ENCODE peak calls at places on chromosome 9, in six cellular contexts. One of them, this sample, is unnamed.

GRCh38 chr9:76394896-76395244 is 644 bp upstream of the RFK start:
- DNase-seq in tibial nerve: peak
- DNase-seq in astrocyte: no peak
- DNase-seq in lower lobe of right lung: peak
- DNase-seq in uterus: peak
- DNase-seq in pancreas: peak
- DNase-seq in this sample: no peak

GRCh38 chr9:96008502-96009222 is 133.2 kb downstream of the ERCC6L2 start:
- DNase-seq in lower lobe of right lung: no peak
- DNase-seq in astrocyte: no peak
- DNase-seq in uterus: no peak
- DNase-seq in pancreas: no peak
- DNase-seq in tibial nerve: no peak
- DNase-seq in this sample: no peak

GRCh38 chr9:90770927-90771326 is 30.7 kb upstream of the SYK start:
- DNase-seq in uterus: no peak
- DNase-seq in pancreas: no peak
- DNase-seq in astrocyte: no peak
- DNase-seq in lower lobe of right lung: no peak
- DNase-seq in tibial nerve: no peak
- DNase-seq in this sample: no peak

GRCh38 chr9:110065527-110065926 is 142.4 kb downstream of the C9orf152 start:
- DNase-seq in uterus: no peak
- DNase-seq in pancreas: no peak
- DNase-seq in lower lobe of right lung: no peak
- DNase-seq in astrocyte: no peak
- DNase-seq in tibial nerve: no peak
- DNase-seq in this sample: no peak

GRCh38 chr9:129331772-129332512 is 153.9 kb upstream of the IER5L start:
- DNase-seq in tibial nerve: no peak
- DNase-seq in pancreas: no peak
- DNase-seq in lower lobe of right lung: no peak
- DNase-seq in astrocyte: no peak
- DNase-seq in uterus: no peak
- DNase-seq in this sample: no peak

GRCh38 chr9:135924628-135925338 is 17.4 kb upstream of the CAMSAP1 start:
- DNase-seq in pancreas: no peak
- DNase-seq in lower lobe of right lung: no peak
- DNase-seq in astrocyte: no peak
- DNase-seq in tibial nerve: no peak
- DNase-seq in uterus: no peak
- DNase-seq in this sample: no peak

GRCh38 chr9:3510796-3511195 is 15.0 kb downstream of the RFX3 start:
- DNase-seq in pancreas: no peak
- DNase-seq in uterus: no peak
- DNase-seq in lower lobe of right lung: no peak
- DNase-seq in tibial nerve: no peak
- DNase-seq in astrocyte: no peak
- DNase-seq in this sample: no peak

GRCh38 chr9:137815256-137816255 is 62.0 kb upstream of the CACNA1B start:
- DNase-seq in astrocyte: no peak
- DNase-seq in tibial nerve: no peak
- DNase-seq in pancreas: no peak
- DNase-seq in uterus: no peak
- DNase-seq in lower lobe of right lung: no peak
- DNase-seq in this sample: no peak

GRCh38 chr9:136950656-136951030 is 1.4 kb upstream of the LCN12 start:
- DNase-seq in tibial nerve: no peak
- DNase-seq in astrocyte: no peak
- DNase-seq in pancreas: peak
- DNase-seq in lower lobe of right lung: peak
- DNase-seq in uterus: no peak
- DNase-seq in this sample: no peak

GRCh38 chr9:90659626-90660364 is 17.2 kb upstream of the DIRAS2 start:
- DNase-seq in tibial nerve: no peak
- DNase-seq in astrocyte: peak
- DNase-seq in lower lobe of right lung: no peak
- DNase-seq in pancreas: no peak
- DNase-seq in uterus: no peak
- DNase-seq in this sample: no peak

GRCh38 chr9:129834489-129835127 is 467 bp downstream of the C9orf78 start:
- DNase-seq in lower lobe of right lung: no peak
- DNase-seq in astrocyte: no peak
- DNase-seq in uterus: no peak
- DNase-seq in pancreas: no peak
- DNase-seq in tibial nerve: no peak
- DNase-seq in this sample: no peak

GRCh38 chr9:82152181-82152580 is 163.6 kb downstream of the SPATA31D1 start:
- DNase-seq in astrocyte: peak
- DNase-seq in lower lobe of right lung: no peak
- DNase-seq in pancreas: no peak
- DNase-seq in uterus: no peak
- DNase-seq in tibial nerve: no peak
- DNase-seq in this sample: no peak

GRCh38 chr9:121373401-121373769 is 3.3 kb upstream of the STOM start:
- DNase-seq in uterus: no peak
- DNase-seq in lower lobe of right lung: no peak
- DNase-seq in tibial nerve: no peak
- DNase-seq in astrocyte: no peak
- DNase-seq in pancreas: no peak
- DNase-seq in this sample: no peak

GRCh38 chr9:98124637-98125426 is 5.8 kb upstream of the TRIM14 start:
- DNase-seq in uterus: no peak
- DNase-seq in astrocyte: no peak
- DNase-seq in lower lobe of right lung: no peak
- DNase-seq in pancreas: no peak
- DNase-seq in tibial nerve: no peak
- DNase-seq in this sample: no peak

GRCh38 chr9:87206064-87206661 is 258.9 kb upstream of the GAS1 start:
- DNase-seq in uterus: no peak
- DNase-seq in astrocyte: peak
- DNase-seq in tibial nerve: no peak
- DNase-seq in lower lobe of right lung: no peak
- DNase-seq in pancreas: no peak
- DNase-seq in this sample: no peak

GRCh38 chr9:96603305-96604004 is 16.2 kb downstream of the CDC14B start:
- DNase-seq in tibial nerve: no peak
- DNase-seq in lower lobe of right lung: no peak
- DNase-seq in pancreas: no peak
- DNase-seq in astrocyte: peak
- DNase-seq in uterus: no peak
- DNase-seq in this sample: no peak

GRCh38 chr9:109969559-109970237 is 189.7 kb downstream of the PALM2AKAP2 start:
- DNase-seq in tibial nerve: no peak
- DNase-seq in lower lobe of right lung: no peak
- DNase-seq in astrocyte: no peak
- DNase-seq in uterus: peak
- DNase-seq in pancreas: no peak
- DNase-seq in this sample: no peak

GRCh38 chr9:21831841-21832509 is 29.5 kb downstream of the MTAP start:
- DNase-seq in lower lobe of right lung: no peak
- DNase-seq in astrocyte: peak
- DNase-seq in uterus: no peak
- DNase-seq in pancreas: no peak
- DNase-seq in tibial nerve: no peak
- DNase-seq in this sample: peak

GRCh38 chr9:130364619-130365322 is 80.0 kb upstream of the ASS1 start:
- DNase-seq in uterus: no peak
- DNase-seq in tibial nerve: no peak
- DNase-seq in astrocyte: no peak
- DNase-seq in pancreas: no peak
- DNase-seq in lower lobe of right lung: no peak
- DNase-seq in this sample: no peak

GRCh38 chr9:5622019-5622418 is 6.9 kb upstream of the RIC1 start:
- DNase-seq in uterus: no peak
- DNase-seq in astrocyte: peak
- DNase-seq in lower lobe of right lung: no peak
- DNase-seq in pancreas: no peak
- DNase-seq in tibial nerve: no peak
- DNase-seq in this sample: peak

GRCh38 chr9:16542290-16542689 is 328.2 kb downstream of the BNC2 start:
- DNase-seq in tibial nerve: no peak
- DNase-seq in uterus: no peak
- DNase-seq in pancreas: no peak
- DNase-seq in astrocyte: no peak
- DNase-seq in lower lobe of right lung: no peak
- DNase-seq in this sample: no peak

GRCh38 chr9:78958887-78959286 is 612.9 kb upstream of the TLE4 start:
- DNase-seq in tibial nerve: no peak
- DNase-seq in uterus: no peak
- DNase-seq in astrocyte: no peak
- DNase-seq in pancreas: no peak
- DNase-seq in lower lobe of right lung: no peak
- DNase-seq in this sample: no peak

GRCh38 chr9:130738281-130738680 is 44.7 kb downstream of the EXOSC2 start:
- DNase-seq in tibial nerve: no peak
- DNase-seq in lower lobe of right lung: no peak
- DNase-seq in uterus: no peak
- DNase-seq in pancreas: no peak
- DNase-seq in astrocyte: no peak
- DNase-seq in this sample: no peak

GRCh38 chr9:84993105-84993504 is 323.6 kb downstream of the NTRK2 start:
- DNase-seq in astrocyte: peak
- DNase-seq in lower lobe of right lung: no peak
- DNase-seq in pancreas: no peak
- DNase-seq in uterus: no peak
- DNase-seq in tibial nerve: no peak
- DNase-seq in this sample: no peak

GRCh38 chr9:38125889-38126288 is 56.9 kb upstream of the SHB start:
- DNase-seq in uterus: no peak
- DNase-seq in tibial nerve: no peak
- DNase-seq in astrocyte: no peak
- DNase-seq in pancreas: no peak
- DNase-seq in lower lobe of right lung: no peak
- DNase-seq in this sample: no peak

GRCh38 chr9:116378873-116379272 is 225.3 kb downstream of the PAPPA start:
- DNase-seq in astrocyte: no peak
- DNase-seq in uterus: no peak
- DNase-seq in pancreas: no peak
- DNase-seq in lower lobe of right lung: no peak
- DNase-seq in tibial nerve: no peak
- DNase-seq in this sample: no peak

GRCh38 chr9:112265391-112265790 is 68.0 kb downstream of the PTBP3 start:
- DNase-seq in tibial nerve: no peak
- DNase-seq in lower lobe of right lung: no peak
- DNase-seq in astrocyte: no peak
- DNase-seq in uterus: no peak
- DNase-seq in pancreas: no peak
- DNase-seq in this sample: no peak

GRCh38 chr9:112273826-112274225 is 59.6 kb downstream of the PTBP3 start:
- DNase-seq in lower lobe of right lung: no peak
- DNase-seq in tibial nerve: no peak
- DNase-seq in uterus: no peak
- DNase-seq in astrocyte: no peak
- DNase-seq in pancreas: no peak
- DNase-seq in this sample: no peak

GRCh38 chr9:112271466-112272098 is 61.8 kb downstream of the PTBP3 start:
- DNase-seq in astrocyte: peak
- DNase-seq in uterus: no peak
- DNase-seq in tibial nerve: no peak
- DNase-seq in lower lobe of right lung: no peak
- DNase-seq in pancreas: no peak
- DNase-seq in this sample: no peak

DNA sequence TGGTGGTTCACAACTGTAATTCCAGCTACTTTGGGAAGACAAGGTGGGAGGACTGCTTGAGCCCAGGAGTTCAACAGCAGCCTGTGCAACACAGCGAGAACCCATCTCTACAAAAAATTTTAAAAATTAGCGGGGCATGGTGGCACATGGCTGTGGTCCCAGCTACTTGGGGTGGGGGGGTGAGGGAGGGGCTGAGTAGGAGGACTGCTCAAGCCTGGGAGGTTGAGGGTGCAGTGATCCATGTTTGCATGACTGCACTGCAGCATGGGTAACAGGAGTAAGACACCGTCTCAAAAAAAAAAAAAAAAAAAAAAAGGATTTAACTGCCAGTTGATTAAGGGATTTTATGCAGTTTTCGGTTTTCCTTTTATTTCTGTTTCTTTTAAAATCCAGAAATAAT is 65.0 kb downstream of the PTBP3 start:
- DNase-seq in astrocyte: no peak
- DNase-seq in lower lobe of right lung: no peak
- DNase-seq in pancreas: no peak
- DNase-seq in uterus: no peak
- DNase-seq in tibial nerve: no peak
- DNase-seq in this sample: no peak
- H3K27ac ChIP-seq in astrocyte: no peak
- H3K27ac ChIP-seq in lower lobe of right lung: no peak
- H3K27ac ChIP-seq in pancreas: no peak
- H3K27ac ChIP-seq in uterus: no peak
- H3K27ac ChIP-seq in tibial nerve: no peak
- H3K27ac ChIP-seq in this sample: no peak

GRCh38 chr9:14547245-14548060 is 145.8 kb downstream of the ZDHHC21 start:
- DNase-seq in astrocyte: no peak
- DNase-seq in lower lobe of right lung: no peak
- DNase-seq in pancreas: no peak
- DNase-seq in uterus: no peak
- DNase-seq in tibial nerve: no peak
- DNase-seq in this sample: no peak
- TF ChIP-seq CTCF in astrocyte: no peak
- TF ChIP-seq CTCF in lower lobe of right lung: no peak
- TF ChIP-seq CTCF in pancreas: no peak
- TF ChIP-seq CTCF in uterus: no peak
- TF ChIP-seq CTCF in tibial nerve: no peak
- TF ChIP-seq CTCF in this sample: no peak

DNA sequence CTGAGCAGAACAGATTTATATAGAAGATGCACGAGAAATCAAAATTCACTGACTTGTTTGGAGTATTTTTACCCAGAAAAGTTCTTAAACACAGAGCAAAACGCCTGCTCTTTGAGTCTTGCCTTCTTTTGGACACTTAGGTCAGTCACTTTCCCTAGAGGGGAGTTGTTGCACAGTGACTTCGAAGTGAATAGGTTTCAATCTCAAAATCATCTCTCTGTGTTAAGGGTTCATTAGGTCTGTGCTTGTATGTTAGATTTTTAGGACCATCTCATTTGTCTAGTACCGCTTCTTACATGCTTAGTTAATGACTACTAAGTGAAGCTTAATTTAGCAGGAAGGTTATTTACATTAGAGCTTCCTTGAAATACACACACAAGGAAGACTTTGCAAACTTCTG is 1.8 kb downstream of the ALDH1A1 start:
- DNase-seq in uterus: no peak
- DNase-seq in tibial nerve: no peak
- DNase-seq in lower lobe of right lung: no peak
- DNase-seq in pancreas: no peak
- DNase-seq in astrocyte: no peak
- DNase-seq in this sample: no peak
- H3K4me3 ChIP-seq in uterus: peak
- H3K4me3 ChIP-seq in tibial nerve: peak
- H3K4me3 ChIP-seq in lower lobe of right lung: peak
- H3K4me3 ChIP-seq in pancreas: peak
- H3K4me3 ChIP-seq in astrocyte: no peak
- H3K4me3 ChIP-seq in this sample: no peak

DNA sequence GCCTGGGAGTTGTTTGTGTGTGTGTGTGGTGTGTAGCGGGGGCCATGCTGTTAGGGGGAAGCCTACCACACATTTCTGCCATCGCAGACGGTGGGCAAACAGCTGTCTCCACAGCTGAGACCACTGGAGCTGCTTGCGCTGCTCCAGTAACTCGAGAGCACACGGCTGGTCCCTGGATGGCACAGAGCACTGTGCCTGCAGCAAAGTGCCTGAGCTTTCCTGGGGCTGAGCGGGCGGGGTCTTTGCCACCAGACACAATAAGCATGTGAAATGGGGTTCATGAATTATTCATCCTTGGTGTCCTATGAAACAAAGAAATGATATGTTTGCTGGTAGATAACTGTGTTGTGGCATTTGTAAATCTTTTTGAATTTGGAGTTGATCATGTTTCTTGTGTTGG is 151.6 kb upstream of the MPDZ start:
- DNase-seq in lower lobe of right lung: no peak
- DNase-seq in tibial nerve: no peak
- DNase-seq in pancreas: no peak
- DNase-seq in astrocyte: no peak
- DNase-seq in uterus: no peak
- DNase-seq in this sample: no peak
- H3K27ac ChIP-seq in lower lobe of right lung: no peak
- H3K27ac ChIP-seq in tibial nerve: no peak
- H3K27ac ChIP-seq in pancreas: no peak
- H3K27ac ChIP-seq in astrocyte: no peak
- H3K27ac ChIP-seq in uterus: no peak
- H3K27ac ChIP-seq in this sample: no peak